ENCODE peak calls at places on chromosomes 1 and 21, in five cellular contexts. E, T, L, X and W are unnamed samples. For H3K4me1 and H3K9me3, the result is how much of the 10 kb centered on the place peaks cover.

GRCh38 chr1:56866656-56867055 is 12.1 kb downstream of the C8A start:
- DNase-seq in E (no peak), T (no peak), L (no peak), X (no peak), W (no peak)

GRCh38 chr1:151579436-151580225 is 32.2 kb upstream of the SNX27 start:
- DNase-seq in E (no peak), T (no peak), L (no peak), X (no peak), W (no peak)

GRCh38 chr1:160652924-160653619 is 6.2 kb upstream of the SLAMF1 start:
- DNase-seq in E (no peak), T (no peak), L (peak), X (no peak), W (no peak)

GRCh38 chr1:206513312-206514111 is 6.2 kb downstream of the RASSF5 start:
- DNase-seq in E (peak), T (peak), L (no peak), X (peak), W (peak)

GRCh38 chr1:202279806-202280205 is 61.9 kb downstream of the UBE2T start:
- DNase-seq in E (no peak), T (no peak), L (no peak), X (no peak), W (no peak)

GRCh38 chr1:51897699-51898031 is 19.1 kb upstream of the NRDC start:
- DNase-seq in E (no peak), T (no peak), L (no peak), X (no peak), W (no peak)

GRCh38 chr21:38688068-38688467 is 117.7 kb upstream of the ETS2 start:
- DNase-seq in E (no peak), T (no peak), L (no peak), X (no peak), W (no peak)

GRCh38 chr1:185719021-185719420 is 15.2 kb upstream of the HMCN1 start:
- DNase-seq in E (peak), T (no peak), L (peak), X (no peak), W (peak)

GRCh38 chr1:235864965-235865525 is 1.7 kb downstream of the LYST start:
- DNase-seq in E (no peak), T (no peak), L (no peak), X (no peak), W (no peak)

GRCh38 chr1:177981186-177981585 is 11.3 kb upstream of the SEC16B start:
- DNase-seq in E (no peak), T (no peak), L (no peak), X (no peak), W (no peak)

GRCh38 chr1:226736908-226737818 is 1.9 kb downstream of the ITPKB start:
- DNase-seq in E (peak), T (peak), L (peak), X (peak), W (no peak)

GRCh38 chr21:36606292-36606982 is 92.5 kb upstream of the SIM2 start:
- DNase-seq in E (no peak), T (no peak), L (no peak), X (no peak), W (no peak)

GRCh38 chr21:43916691-43917514 is 51.9 kb downstream of the AGPAT3 start:
- DNase-seq in E (peak), T (peak), L (peak), X (peak), W (no peak)

GRCh38 chr21:26659181-26659580 is 86.1 kb upstream of the CYYR1 start:
- DNase-seq in E (no peak), T (no peak), L (no peak), X (no peak), W (peak)

GRCh38 chr1:89643577-89643976 is 10.7 kb downstream of the LRRC8C start:
- DNase-seq in E (no peak), T (no peak), L (no peak), X (no peak), W (no peak)

GRCh38 chr1:51220548-51220947 is 15.5 kb upstream of the RNF11 start:
- DNase-seq in E (no peak), T (no peak), L (no peak), X (no peak), W (no peak)

GRCh38 chr1:5341471-5341870 is 650.8 kb downstream of the NPHP4 start:
- DNase-seq in E (no peak), T (no peak), L (no peak), X (no peak), W (no peak)

GRCh38 chr1:3695326-3696217 is 43.3 kb downstream of the TP73 start:
- DNase-seq in E (peak), T (peak), L (peak), X (peak), W (peak)

GRCh38 chr1:63824386-63824898 is 50.6 kb downstream of the ROR1 start:
- DNase-seq in E (no peak), T (no peak), L (no peak), X (no peak), W (no peak)

GRCh38 chr1:54249798-54250497 is 50.0 kb downstream of the MRPL37 start:
- DNase-seq in E (peak), T (no peak), L (peak), X (no peak), W (peak)

GRCh38 chr21:28336299-28336698 is 656.4 kb downstream of the LTN1 start:
- DNase-seq in E (peak), T (no peak), L (peak), X (no peak), W (peak)

GRCh38 chr1:231497629-231498152 is 30.8 kb upstream of the TSNAX start:
- DNase-seq in E (no peak), T (no peak), L (no peak), X (no peak), W (no peak)

GRCh38 chr1:61839702-61840101 is 97.4 kb downstream of the PATJ start:
- DNase-seq in E (no peak), T (no peak), L (no peak), X (no peak), W (no peak)

GRCh38 chr1:78492376-78492950 is 1.7 kb downstream of the PTGFR start:
- DNase-seq in E (peak), T (no peak), L (no peak), X (no peak), W (no peak)

GRCh38 chr1:169338617-169339016 is 29.0 kb downstream of the NME7 start:
- DNase-seq in E (no peak), T (no peak), L (no peak), X (no peak), W (no peak)

GRCh38 chr1:66711420-66711819 is 40.8 kb upstream of the DYNLT5 start:
- DNase-seq in E (no peak), T (no peak), L (peak), X (no peak), W (peak)

GRCh38 chr1:180210008-180210555 is 20.0 kb upstream of the LHX4 start:
- DNase-seq in E (no peak), T (no peak), L (no peak), X (no peak), W (peak)

GRCh38 chr1:154213274-154213673 is 7.1 kb upstream of the CFAP141 start:
- DNase-seq in E (no peak), T (no peak), L (no peak), X (no peak), W (no peak)

GRCh38 chr21:45698493-45698947 is 55.0 kb downstream of the PCBP3 start:
- DNase-seq in E (peak), T (no peak), L (no peak), X (no peak), W (no peak)

GRCh38 chr21:46424062-46424591 is 34.6 kb upstream of the DIP2A start:
- DNase-seq in E (no peak), T (no peak), L (peak), X (no peak), W (no peak)

GRCh38 chr1:212485895-212486590 is 53.3 kb downstream of the NENF start:
- DNase-seq in E (peak), T (peak), L (peak), X (peak), W (peak)

GRCh38 chr1:162951553-162952315 is 90.8 kb upstream of the CCDC190 start:
- DNase-seq in E (no peak), T (no peak), L (no peak), X (no peak), W (peak)

GRCh38 chr1:185561629-185562028 is 172.6 kb upstream of the HMCN1 start:
- DNase-seq in E (no peak), T (no peak), L (no peak), X (no peak), W (no peak)

GRCh38 chr1:59685666-59686065 is 129.1 kb upstream of the HOOK1 start:
- DNase-seq in E (no peak), T (no peak), L (no peak), X (no peak), W (peak)

GRCh38 chr1:63557365-63557987 is 34.2 kb downstream of the EFCAB7 start:
- DNase-seq in E (peak), T (no peak), L (peak), X (no peak), W (peak)

GRCh38 chr1:245241506-245242130 is 86.8 kb downstream of the KIF26B start:
- DNase-seq in E (no peak), T (peak), L (no peak), X (no peak), W (peak)

GRCh38 chr1:227318003-227318851 is at the start of gene CDC42BPA:
- DNase-seq in E (peak), T (peak), L (peak), X (peak), W (peak)

GRCh38 chr1:168553680-168554553 is 10.1 kb upstream of the XCL2 start:
- DNase-seq in E (no peak), T (no peak), L (no peak), X (no peak), W (peak)

GRCh38 chr1:166839600-166840308 is 479 bp downstream of the POGK start:
- DNase-seq in E (peak), T (peak), L (peak), X (peak), W (peak)

GRCh38 chr1:166840309-166841302 is 1.3 kb downstream of the POGK start:
- DNase-seq in E (no peak), T (no peak), L (peak), X (no peak), W (no peak)

GRCh38 chr1:166843769-166844596 is 4.7 kb downstream of the POGK start:
- DNase-seq in E (no peak), T (no peak), L (no peak), X (peak), W (no peak)

GRCh38 chr1:166844791-166845190 is 5.5 kb downstream of the POGK start:
- DNase-seq in E (no peak), T (no peak), L (no peak), X (no peak), W (no peak)

GRCh38 chr1:166843322-166843721 is 4.0 kb downstream of the POGK start:
- DNase-seq in E (no peak), T (no peak), L (no peak), X (no peak), W (no peak)
- H3K4me3 ChIP-seq in E (no peak), T (no peak), L (peak), X (no peak), W (no peak)

GRCh38 chr1:175193339-175193950 is 869 bp upstream of the KIAA0040 start:
- DNase-seq in E (no peak), T (no peak), L (no peak), X (no peak), W (no peak)
- H3K4me1 ChIP-seq in E (under half), T (under half), L (under half), X (under half), W (under half)

DNA sequence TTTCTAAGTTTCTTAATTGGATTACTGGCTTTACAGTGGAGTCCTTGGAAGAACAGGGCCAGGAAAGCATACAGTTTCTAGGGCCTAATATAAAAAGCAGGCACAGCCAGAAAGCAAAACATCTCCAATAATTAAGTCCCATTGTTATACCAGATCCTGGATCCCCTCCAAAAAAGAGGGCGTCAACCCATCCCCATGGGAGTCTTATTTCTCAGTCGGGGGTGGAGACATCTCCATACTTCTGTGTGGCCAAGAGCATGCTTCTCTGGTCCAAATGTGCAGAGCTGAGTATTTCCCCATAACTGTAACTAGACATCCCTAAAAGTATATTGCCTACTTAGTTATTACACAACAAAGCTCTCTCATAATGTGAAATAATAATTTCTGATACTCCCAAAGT is 104.2 kb upstream of the SOX13 start:
- DNase-seq in E (no peak), T (no peak), L (no peak), X (no peak), W (no peak)
- H3K9me3 ChIP-seq in E (under half), T (under half), L (half or more), X (under half), W (under half)

GRCh38 chr1:228648647-228649383 is 86.5 kb upstream of the RHOU start:
- DNase-seq in E (no peak), T (no peak), L (peak), X (no peak), W (no peak)
- H3K4me3 ChIP-seq in E (no peak), T (peak), L (peak), X (no peak), W (peak)

GRCh38 chr1:69649383-69649782 is 81.7 kb downstream of the LRRC7 start:
- DNase-seq in E (no peak), T (no peak), L (no peak), X (no peak), W (no peak)
- H3K4me1 ChIP-seq in E (under half), T (under half), L (under half), X (under half), W (under half)

DNA sequence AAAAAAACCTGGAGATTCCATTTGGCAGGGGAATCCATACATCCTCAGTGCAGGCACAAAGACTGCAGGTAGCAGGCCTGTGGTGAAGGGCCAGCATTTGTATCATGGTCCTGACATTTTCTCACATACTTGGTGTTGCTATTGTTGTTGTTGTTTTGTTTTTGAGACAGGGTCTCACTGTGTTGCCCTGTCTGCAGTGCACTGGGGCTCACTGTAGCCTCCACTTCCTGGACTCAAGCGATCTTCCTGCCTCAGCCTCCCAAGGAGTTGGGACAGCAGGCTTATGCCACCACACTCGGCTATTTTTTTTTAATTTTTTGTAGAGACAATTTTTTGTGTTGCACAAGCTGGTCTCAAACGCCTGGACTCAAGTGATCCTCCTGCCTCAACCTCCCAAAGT is 140.8 kb upstream of the ZNF644 start:
- DNase-seq in E (no peak), T (no peak), L (no peak), X (no peak), W (no peak)
- H3K9me3 ChIP-seq in E (under half), T (under half), L (under half), X (under half), W (under half)

DNA sequence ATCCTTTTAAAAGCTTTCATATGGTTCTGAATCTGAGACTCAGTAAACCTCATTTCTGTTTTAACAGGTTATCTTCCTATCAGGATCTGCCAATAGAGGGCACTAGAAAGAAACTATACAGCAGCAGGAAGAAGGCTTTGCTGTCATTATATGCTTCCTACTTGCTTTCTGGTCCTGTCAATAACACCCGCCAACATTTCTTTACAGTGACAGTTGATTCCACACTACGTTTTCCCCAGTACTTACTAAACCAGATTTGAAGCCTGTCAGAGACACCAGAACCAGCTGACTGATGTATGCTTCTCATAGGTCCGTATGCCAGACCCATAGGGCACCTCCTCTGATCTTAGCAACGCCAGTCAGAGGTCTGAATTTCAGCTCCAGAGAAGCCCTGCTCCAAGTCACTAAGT is 341.0 kb upstream of the NEGR1 start:
- DNase-seq in E (no peak), T (no peak), L (peak), X (no peak), W (peak)
- H3K4me3 ChIP-seq in E (no peak), T (no peak), L (no peak), X (peak), W (no peak)

DNA sequence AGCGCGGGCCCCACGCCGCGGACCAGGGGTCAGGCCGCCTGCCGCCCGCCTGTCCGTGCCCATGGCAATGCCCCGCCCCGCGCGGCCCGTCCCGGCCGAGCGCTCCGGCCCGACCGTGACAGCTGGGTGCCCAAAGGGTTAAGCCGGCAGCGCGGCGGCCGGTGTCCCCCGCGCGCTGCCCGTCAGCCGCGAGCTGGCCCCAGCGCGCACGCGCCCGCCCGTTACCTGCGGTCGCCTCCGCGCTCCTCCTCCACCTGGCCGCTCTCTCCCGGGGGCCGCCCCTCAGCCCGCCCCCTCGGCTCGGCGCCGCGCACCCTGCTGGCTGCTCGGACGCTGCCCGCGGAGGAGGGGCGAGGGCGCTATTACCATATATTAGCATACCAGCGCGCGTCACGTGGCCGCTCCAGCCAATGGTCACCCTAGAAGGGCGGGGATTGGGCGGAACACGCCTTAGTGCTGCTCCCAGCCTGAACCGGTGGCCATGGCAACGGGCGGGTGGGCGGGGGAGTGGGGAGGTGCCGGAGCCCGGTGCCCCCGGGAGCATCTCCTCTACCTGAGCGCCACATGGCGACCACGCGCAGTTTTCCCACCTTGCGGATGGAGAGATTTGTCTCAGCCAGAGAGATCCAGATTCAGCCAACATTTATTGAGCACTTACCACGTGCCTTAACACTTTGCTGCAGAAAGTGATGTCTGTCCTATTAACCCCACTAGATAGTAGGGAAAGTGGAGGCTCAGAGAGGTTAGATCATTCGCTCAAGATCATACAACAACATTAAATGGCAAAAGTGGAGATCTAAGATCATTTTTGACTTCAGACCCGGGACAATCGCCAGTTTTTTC is at the start of gene PHC2:
- DNase-seq in E (peak), T (peak), L (peak), X (peak), W (peak)
- H3K4me1 ChIP-seq in E (under half), T (under half), L (under half), X (under half), W (under half)

GRCh38 chr1:214385428-214385827 is 104.5 kb downstream of the SMYD2 start:
- DNase-seq in E (no peak), T (no peak), L (no peak), X (no peak), W (no peak)
- H3K9me3 ChIP-seq in E (under half), T (under half), L (under half), X (under half), W (under half)